ENCODE peak calls at places on chromosomes 5 and 9, in eight cellular contexts. One of them, this sample, is unnamed.

GRCh38 chr5:158154226-158155005 is 295.5 kb upstream of the CLINT1 start:
- DNase-seq in GM10248: no peak
- DNase-seq in fibroblast of the aortic adventitia: peak; percentile 89
- DNase-seq in endothelial cell: no peak
- DNase-seq in left lung: no peak
- DNase-seq in adrenal gland: peak; percentile 79
- DNase-seq in RWPE1: peak; percentile 95
- DNase-seq in stomach: no peak
- DNase-seq in this sample: no peak

GRCh38 chr5:150513375-150514309 is 5.7 kb downstream of the NDST1 start:
- DNase-seq in stomach: no peak
- DNase-seq in endothelial cell: peak; percentile 38
- DNase-seq in fibroblast of the aortic adventitia: no peak
- DNase-seq in RWPE1: no peak
- DNase-seq in adrenal gland: peak; percentile 60
- DNase-seq in left lung: no peak
- DNase-seq in GM10248: no peak
- DNase-seq in this sample: peak; percentile 27

GRCh38 chr5:1487079-1487764 is 36.5 kb downstream of the LPCAT1 start:
- DNase-seq in left lung: peak; percentile 62
- DNase-seq in endothelial cell: no peak
- DNase-seq in adrenal gland: no peak
- DNase-seq in RWPE1: no peak
- DNase-seq in fibroblast of the aortic adventitia: no peak
- DNase-seq in GM10248: no peak
- DNase-seq in stomach: no peak
- DNase-seq in this sample: no peak

GRCh38 chr5:6066026-6066425 is 312.3 kb downstream of the MED10 start:
- DNase-seq in fibroblast of the aortic adventitia: no peak
- DNase-seq in left lung: no peak
- DNase-seq in endothelial cell: no peak
- DNase-seq in GM10248: no peak
- DNase-seq in adrenal gland: no peak
- DNase-seq in stomach: no peak
- DNase-seq in RWPE1: no peak
- DNase-seq in this sample: no peak

GRCh38 chr9:137316012-137316981 is 14.2 kb upstream of the NRARP start:
- DNase-seq in left lung: peak; percentile 81
- DNase-seq in fibroblast of the aortic adventitia: no peak
- DNase-seq in adrenal gland: no peak
- DNase-seq in stomach: peak; percentile 59
- DNase-seq in RWPE1: peak; percentile 80
- DNase-seq in GM10248: peak; percentile 91
- DNase-seq in endothelial cell: peak; percentile 83
- DNase-seq in this sample: peak; percentile 62

GRCh38 chr9:16361118-16361517 is 509.4 kb downstream of the BNC2 start:
- DNase-seq in stomach: no peak
- DNase-seq in fibroblast of the aortic adventitia: peak; percentile 32
- DNase-seq in endothelial cell: no peak
- DNase-seq in GM10248: no peak
- DNase-seq in RWPE1: no peak
- DNase-seq in adrenal gland: no peak
- DNase-seq in left lung: no peak
- DNase-seq in this sample: no peak

GRCh38 chr5:153641183-153641688 is 150.8 kb downstream of the GRIA1 start:
- DNase-seq in RWPE1: no peak
- DNase-seq in adrenal gland: no peak
- DNase-seq in left lung: no peak
- DNase-seq in stomach: no peak
- DNase-seq in fibroblast of the aortic adventitia: peak; percentile 47
- DNase-seq in endothelial cell: no peak
- DNase-seq in GM10248: no peak
- DNase-seq in this sample: no peak

GRCh38 chr5:37496902-37497445 is 117.9 kb downstream of the WDR70 start:
- DNase-seq in adrenal gland: no peak
- DNase-seq in endothelial cell: no peak
- DNase-seq in RWPE1: no peak
- DNase-seq in GM10248: no peak
- DNase-seq in fibroblast of the aortic adventitia: no peak
- DNase-seq in stomach: no peak
- DNase-seq in left lung: no peak
- DNase-seq in this sample: no peak

GRCh38 chr9:92720807-92721535 is 43.7 kb downstream of the BICD2 start:
- DNase-seq in fibroblast of the aortic adventitia: no peak
- DNase-seq in adrenal gland: peak; percentile 16
- DNase-seq in stomach: no peak
- DNase-seq in GM10248: no peak
- DNase-seq in RWPE1: no peak
- DNase-seq in endothelial cell: no peak
- DNase-seq in left lung: no peak
- DNase-seq in this sample: no peak

GRCh38 chr5:663436-664342 is 29.5 kb downstream of the TPPP start:
- DNase-seq in RWPE1: no peak
- DNase-seq in stomach: peak; percentile 89
- DNase-seq in left lung: peak; percentile 76
- DNase-seq in fibroblast of the aortic adventitia: no peak
- DNase-seq in GM10248: no peak
- DNase-seq in endothelial cell: no peak
- DNase-seq in adrenal gland: no peak
- DNase-seq in this sample: no peak

GRCh38 chr9:115733736-115734135 is 419.9 kb upstream of the PAPPA start:
- DNase-seq in fibroblast of the aortic adventitia: peak; percentile 43
- DNase-seq in stomach: no peak
- DNase-seq in left lung: no peak
- DNase-seq in adrenal gland: no peak
- DNase-seq in RWPE1: no peak
- DNase-seq in endothelial cell: no peak
- DNase-seq in GM10248: no peak
- DNase-seq in this sample: no peak

GRCh38 chr9:115730396-115730795 is 423.2 kb upstream of the PAPPA start:
- DNase-seq in GM10248: no peak
- DNase-seq in fibroblast of the aortic adventitia: no peak
- DNase-seq in left lung: no peak
- DNase-seq in adrenal gland: no peak
- DNase-seq in RWPE1: no peak
- DNase-seq in endothelial cell: no peak
- DNase-seq in stomach: no peak
- DNase-seq in this sample: no peak

GRCh38 chr9:115733318-115733717 is 420.3 kb upstream of the PAPPA start:
- DNase-seq in stomach: no peak
- DNase-seq in fibroblast of the aortic adventitia: peak; percentile 22
- DNase-seq in left lung: no peak
- DNase-seq in GM10248: no peak
- DNase-seq in RWPE1: no peak
- DNase-seq in endothelial cell: no peak
- DNase-seq in adrenal gland: no peak
- DNase-seq in this sample: no peak

DNA sequence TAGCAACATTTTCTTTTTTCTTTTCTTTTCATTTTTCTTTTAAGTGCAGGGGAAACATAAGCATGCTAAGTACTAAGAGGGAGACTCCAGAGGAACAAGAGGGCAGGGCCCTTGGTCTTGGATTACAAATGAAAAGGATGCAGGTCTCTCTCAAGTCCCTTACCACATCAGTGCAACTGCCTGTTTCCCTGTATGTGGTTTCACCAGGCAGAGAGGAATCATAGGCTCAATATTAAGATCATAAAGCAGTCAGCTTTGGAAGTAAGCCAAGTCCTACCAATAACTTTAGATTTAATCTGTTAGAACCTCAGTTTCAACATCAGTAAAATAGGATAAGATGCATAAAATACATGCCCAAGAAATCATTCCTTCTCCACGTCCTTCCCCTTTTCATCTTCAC is 422.7 kb upstream of the PAPPA start:
- DNase-seq in left lung: no peak
- DNase-seq in fibroblast of the aortic adventitia: peak; percentile 18
- DNase-seq in RWPE1: no peak
- DNase-seq in GM10248: no peak
- DNase-seq in stomach: no peak
- DNase-seq in endothelial cell: no peak
- DNase-seq in adrenal gland: no peak
- DNase-seq in this sample: no peak
- TF ChIP-seq CTCF in left lung: no peak
- TF ChIP-seq CTCF in fibroblast of the aortic adventitia: no peak
- TF ChIP-seq CTCF in RWPE1: no peak
- TF ChIP-seq CTCF in GM10248: no peak
- TF ChIP-seq CTCF in stomach: no peak
- TF ChIP-seq CTCF in endothelial cell: no peak
- TF ChIP-seq CTCF in adrenal gland: no peak
- TF ChIP-seq CTCF in this sample: no peak

GRCh38 chr5:179867079-179867465 is 8.5 kb upstream of the MRNIP start:
- DNase-seq in RWPE1: no peak
- DNase-seq in fibroblast of the aortic adventitia: no peak
- DNase-seq in stomach: no peak
- DNase-seq in GM10248: no peak
- DNase-seq in endothelial cell: no peak
- DNase-seq in adrenal gland: no peak
- DNase-seq in left lung: peak; percentile 44
- DNase-seq in this sample: no peak

GRCh38 chr5:179865471-179866240 is 7.0 kb upstream of the MRNIP start:
- DNase-seq in adrenal gland: no peak
- DNase-seq in fibroblast of the aortic adventitia: no peak
- DNase-seq in endothelial cell: no peak
- DNase-seq in left lung: peak; percentile 61
- DNase-seq in stomach: no peak
- DNase-seq in GM10248: no peak
- DNase-seq in RWPE1: peak; percentile 60
- DNase-seq in this sample: no peak

GRCh38 chr5:179867476-179867875 is 8.9 kb upstream of the MRNIP start:
- DNase-seq in endothelial cell: no peak
- DNase-seq in RWPE1: no peak
- DNase-seq in left lung: peak; percentile 59
- DNase-seq in fibroblast of the aortic adventitia: no peak
- DNase-seq in stomach: no peak
- DNase-seq in GM10248: no peak
- DNase-seq in adrenal gland: no peak
- DNase-seq in this sample: no peak

GRCh38 chr5:179864686-179865085 is 6.1 kb upstream of the MRNIP start:
- DNase-seq in GM10248: no peak
- DNase-seq in left lung: peak; percentile 44
- DNase-seq in adrenal gland: no peak
- DNase-seq in stomach: no peak
- DNase-seq in RWPE1: no peak
- DNase-seq in fibroblast of the aortic adventitia: no peak
- DNase-seq in endothelial cell: no peak
- DNase-seq in this sample: no peak

DNA sequence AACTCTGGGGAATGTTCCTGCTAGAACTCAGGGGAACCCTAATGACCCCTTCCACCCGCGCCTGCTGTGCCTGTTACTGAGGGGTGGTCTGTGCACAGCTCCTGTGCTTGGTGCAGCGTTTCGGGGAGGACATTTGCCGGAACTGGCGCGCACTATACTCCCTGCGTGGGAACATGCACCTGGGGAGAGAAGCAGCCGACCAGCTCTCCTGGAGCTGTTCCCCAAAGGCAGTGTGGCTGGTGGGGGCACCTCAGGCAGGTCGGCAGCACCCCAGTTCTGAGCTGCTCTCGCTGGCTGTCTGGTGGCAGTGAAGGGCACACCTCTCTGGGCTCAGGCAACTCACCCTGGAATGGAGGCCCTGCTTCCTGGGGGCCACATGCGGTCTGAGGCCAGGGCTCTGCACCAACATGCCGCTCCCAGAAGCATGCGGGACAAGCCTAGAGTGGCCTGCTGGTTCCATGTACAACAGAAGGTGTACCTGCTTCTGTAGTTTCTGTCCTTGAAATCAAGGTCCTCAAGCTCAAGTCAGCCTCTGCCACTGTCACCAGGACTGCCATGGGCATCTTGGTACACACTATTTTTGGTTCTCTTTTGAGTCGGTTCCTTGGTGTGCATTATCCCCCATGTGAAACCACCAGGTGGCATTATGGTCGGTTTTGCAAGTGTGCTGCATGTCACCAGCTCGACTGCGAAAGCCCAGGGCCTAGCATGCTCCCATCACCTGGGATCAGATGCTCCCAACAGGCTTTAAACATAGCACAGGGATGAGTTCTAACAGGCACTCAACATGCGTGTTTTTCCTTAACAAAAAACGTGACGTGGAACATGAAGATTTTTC is 7.8 kb upstream of the MRNIP start:
- DNase-seq in GM10248: no peak
- DNase-seq in left lung: peak; percentile 29
- DNase-seq in fibroblast of the aortic adventitia: no peak
- DNase-seq in adrenal gland: no peak
- DNase-seq in stomach: no peak
- DNase-seq in RWPE1: no peak
- DNase-seq in endothelial cell: no peak
- DNase-seq in this sample: peak; percentile 49
- TF ChIP-seq CTCF in GM10248: peak; percentile 10
- TF ChIP-seq CTCF in left lung: no peak
- TF ChIP-seq CTCF in fibroblast of the aortic adventitia: no peak
- TF ChIP-seq CTCF in adrenal gland: no peak
- TF ChIP-seq CTCF in stomach: no peak
- TF ChIP-seq CTCF in RWPE1: no peak
- TF ChIP-seq CTCF in endothelial cell: no peak
- TF ChIP-seq CTCF in this sample: no peak

GRCh38 chr9:11149065-11149464 is 536.3 kb upstream of the PTPRD start:
- DNase-seq in adrenal gland: no peak
- DNase-seq in RWPE1: no peak
- DNase-seq in stomach: no peak
- DNase-seq in endothelial cell: peak; percentile 27
- DNase-seq in left lung: no peak
- DNase-seq in fibroblast of the aortic adventitia: no peak
- DNase-seq in GM10248: no peak
- DNase-seq in this sample: no peak
- TF ChIP-seq CTCF in adrenal gland: no peak
- TF ChIP-seq CTCF in RWPE1: no peak
- TF ChIP-seq CTCF in stomach: no peak
- TF ChIP-seq CTCF in endothelial cell: no peak
- TF ChIP-seq CTCF in left lung: no peak
- TF ChIP-seq CTCF in fibroblast of the aortic adventitia: no peak
- TF ChIP-seq CTCF in GM10248: no peak
- TF ChIP-seq CTCF in this sample: no peak

DNA sequence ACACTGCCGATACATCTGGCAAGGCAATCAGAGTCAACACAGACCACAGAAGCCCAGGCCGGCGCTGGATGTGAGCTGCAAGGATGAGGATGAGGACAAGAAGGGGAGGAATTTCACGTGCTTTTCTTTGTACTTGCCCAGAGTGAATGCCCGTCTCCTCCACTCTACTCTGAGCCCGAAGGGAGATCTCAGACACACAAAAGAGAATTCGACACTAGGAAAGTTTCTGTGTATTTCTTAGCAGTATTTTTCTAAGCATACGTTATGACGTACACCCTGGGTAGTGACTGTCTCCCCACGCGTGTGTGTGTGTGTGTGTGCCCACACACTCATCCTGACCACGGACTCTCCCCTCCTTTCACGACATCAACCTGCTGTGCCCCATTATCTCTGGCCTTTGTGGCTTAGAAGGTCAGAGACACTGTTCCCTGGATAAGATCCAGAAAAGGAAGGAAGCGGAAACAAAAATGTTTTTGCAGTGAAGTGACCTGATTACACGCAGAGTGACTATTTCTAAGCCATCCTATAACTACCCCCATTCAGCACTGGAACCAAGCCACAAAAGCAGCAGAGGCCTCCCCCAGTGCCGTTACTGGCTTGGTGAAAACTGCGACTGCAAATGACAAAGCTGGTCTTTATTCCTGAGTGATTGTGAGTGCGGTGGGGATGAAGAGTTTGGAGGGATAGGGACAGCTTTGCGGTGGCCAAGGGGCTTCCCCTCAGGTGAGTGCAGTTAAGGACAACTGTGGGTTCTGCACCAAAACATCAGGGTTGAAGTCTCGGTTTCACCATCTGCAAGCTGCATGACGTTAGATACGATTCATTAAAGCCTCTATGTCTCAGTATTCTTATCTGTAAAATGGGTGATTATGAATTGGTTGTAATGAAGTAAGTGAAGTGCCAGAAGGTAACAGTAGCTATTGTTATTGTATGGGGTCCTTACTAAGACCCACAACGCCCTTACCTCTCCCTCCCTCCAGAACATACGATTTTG is 227.1 kb upstream of the DAPK1 start:
- DNase-seq in fibroblast of the aortic adventitia: peak; percentile 49
- DNase-seq in stomach: no peak
- DNase-seq in RWPE1: no peak
- DNase-seq in GM10248: no peak
- DNase-seq in adrenal gland: peak; percentile 28
- DNase-seq in left lung: no peak
- DNase-seq in endothelial cell: peak; percentile 24
- DNase-seq in this sample: no peak
- TF ChIP-seq CTCF in fibroblast of the aortic adventitia: no peak
- TF ChIP-seq CTCF in stomach: no peak
- TF ChIP-seq CTCF in RWPE1: no peak
- TF ChIP-seq CTCF in GM10248: no peak
- TF ChIP-seq CTCF in adrenal gland: no peak
- TF ChIP-seq CTCF in left lung: no peak
- TF ChIP-seq CTCF in endothelial cell: no peak
- TF ChIP-seq CTCF in this sample: no peak

This sample was measured in activated CD8-positive, alpha-beta T cell treated with anti-CD3 and anti-CD28 coated beads for 36 hours.